ENCODE peak calls at places on chromosomes 11 and 22, in five cellular contexts. One of them, this sample, is unnamed.

GRCh38 chr11:108394744-108395284 is 72.5 kb downstream of the C11orf65 start:
- DNase-seq in psoas muscle: no peak
- DNase-seq in neural progenitor cell: no peak
- DNase-seq in fibroblast of pulmonary artery: no peak
- DNase-seq in left ventricle myocardium inferior: no peak
- DNase-seq in this sample: no peak

GRCh38 chr22:45645150-45645525 is 26.5 kb upstream of the ATXN10 start:
- DNase-seq in fibroblast of pulmonary artery: no peak
- DNase-seq in neural progenitor cell: no peak
- DNase-seq in psoas muscle: no peak
- DNase-seq in left ventricle myocardium inferior: no peak
- DNase-seq in this sample: no peak

GRCh38 chr11:109309153-109309552 is 112.8 kb upstream of the C11orf87 start:
- DNase-seq in left ventricle myocardium inferior: no peak
- DNase-seq in fibroblast of pulmonary artery: peak
- DNase-seq in psoas muscle: no peak
- DNase-seq in neural progenitor cell: no peak
- DNase-seq in this sample: peak

GRCh38 chr11:18769802-18770456 is 21.7 kb downstream of the PTPN5 start:
- DNase-seq in neural progenitor cell: no peak
- DNase-seq in fibroblast of pulmonary artery: no peak
- DNase-seq in left ventricle myocardium inferior: no peak
- DNase-seq in psoas muscle: no peak
- DNase-seq in this sample: no peak

GRCh38 chr22:36942561-36942960 is 29.1 kb downstream of the CSF2RB start:
- DNase-seq in psoas muscle: no peak
- DNase-seq in neural progenitor cell: no peak
- DNase-seq in fibroblast of pulmonary artery: no peak
- DNase-seq in left ventricle myocardium inferior: no peak
- DNase-seq in this sample: no peak

GRCh38 chr11:115717215-115717584 is 213.0 kb upstream of the CADM1 start:
- DNase-seq in left ventricle myocardium inferior: no peak
- DNase-seq in neural progenitor cell: no peak
- DNase-seq in fibroblast of pulmonary artery: no peak
- DNase-seq in psoas muscle: no peak
- DNase-seq in this sample: no peak

GRCh38 chr11:95544095-95544795 is 245.3 kb downstream of the FAM76B start:
- DNase-seq in psoas muscle: no peak
- DNase-seq in left ventricle myocardium inferior: no peak
- DNase-seq in fibroblast of pulmonary artery: peak
- DNase-seq in neural progenitor cell: no peak
- DNase-seq in this sample: peak

GRCh38 chr22:24775769-24776492 is 1.4 kb upstream of the PIWIL3 start:
- DNase-seq in psoas muscle: no peak
- DNase-seq in neural progenitor cell: no peak
- DNase-seq in left ventricle myocardium inferior: no peak
- DNase-seq in fibroblast of pulmonary artery: peak
- DNase-seq in this sample: peak

GRCh38 chr11:64053699-64054098 is 18.0 kb downstream of the FLRT1 start:
- DNase-seq in psoas muscle: no peak
- DNase-seq in fibroblast of pulmonary artery: no peak
- DNase-seq in neural progenitor cell: peak
- DNase-seq in left ventricle myocardium inferior: no peak
- DNase-seq in this sample: no peak

GRCh38 chr22:19694696-19695095 is 19.6 kb upstream of the SEPTIN5 start:
- DNase-seq in neural progenitor cell: no peak
- DNase-seq in psoas muscle: no peak
- DNase-seq in left ventricle myocardium inferior: no peak
- DNase-seq in fibroblast of pulmonary artery: no peak
- DNase-seq in this sample: no peak

GRCh38 chr11:9757809-9758675 is 94.2 kb downstream of the SWAP70 start:
- DNase-seq in fibroblast of pulmonary artery: peak
- DNase-seq in neural progenitor cell: peak
- DNase-seq in left ventricle myocardium inferior: peak
- DNase-seq in psoas muscle: peak
- DNase-seq in this sample: peak

GRCh38 chr11:94504689-94505293 is 7.5 kb upstream of the C11orf97 start:
- DNase-seq in psoas muscle: no peak
- DNase-seq in fibroblast of pulmonary artery: peak
- DNase-seq in neural progenitor cell: peak
- DNase-seq in left ventricle myocardium inferior: no peak
- DNase-seq in this sample: peak

GRCh38 chr11:1694846-1695547 is 2.0 kb upstream of the KRTAP5-6 start:
- DNase-seq in fibroblast of pulmonary artery: no peak
- DNase-seq in left ventricle myocardium inferior: no peak
- DNase-seq in psoas muscle: no peak
- DNase-seq in neural progenitor cell: no peak
- DNase-seq in this sample: no peak

GRCh38 chr11:34249439-34250073 is 108.3 kb downstream of the ABTB2 start:
- DNase-seq in psoas muscle: no peak
- DNase-seq in neural progenitor cell: no peak
- DNase-seq in fibroblast of pulmonary artery: no peak
- DNase-seq in left ventricle myocardium inferior: no peak
- DNase-seq in this sample: no peak

GRCh38 chr22:35970601-35971417 is 57.8 kb downstream of the RBFOX2 start:
- DNase-seq in psoas muscle: no peak
- DNase-seq in fibroblast of pulmonary artery: no peak
- DNase-seq in neural progenitor cell: no peak
- DNase-seq in left ventricle myocardium inferior: no peak
- DNase-seq in this sample: no peak

GRCh38 chr22:22357024-22357868 is 112.7 kb downstream of the VPREB1 start:
- DNase-seq in neural progenitor cell: peak
- DNase-seq in fibroblast of pulmonary artery: peak
- DNase-seq in psoas muscle: peak
- DNase-seq in left ventricle myocardium inferior: peak
- DNase-seq in this sample: peak
- TF ChIP-seq CTCF in neural progenitor cell: peak
- TF ChIP-seq CTCF in fibroblast of pulmonary artery: peak
- TF ChIP-seq CTCF in psoas muscle: peak
- TF ChIP-seq CTCF in left ventricle myocardium inferior: peak
- TF ChIP-seq CTCF in this sample: peak

GRCh38 chr11:126263489-126263888 is 5.2 kb downstream of the SRPRA start:
- DNase-seq in fibroblast of pulmonary artery: no peak
- DNase-seq in psoas muscle: no peak
- DNase-seq in neural progenitor cell: no peak
- DNase-seq in left ventricle myocardium inferior: no peak
- DNase-seq in this sample: no peak

GRCh38 chr11:126257144-126257543 is 11.6 kb downstream of the SRPRA start:
- DNase-seq in fibroblast of pulmonary artery: no peak
- DNase-seq in neural progenitor cell: no peak
- DNase-seq in psoas muscle: no peak
- DNase-seq in left ventricle myocardium inferior: no peak
- DNase-seq in this sample: no peak

GRCh38 chr11:126257764-126258163 is 10.9 kb downstream of the SRPRA start:
- DNase-seq in fibroblast of pulmonary artery: peak
- DNase-seq in left ventricle myocardium inferior: no peak
- DNase-seq in neural progenitor cell: no peak
- DNase-seq in psoas muscle: no peak
- DNase-seq in this sample: peak

GRCh38 chr11:126265801-126266200 is 2.9 kb downstream of the SRPRA start:
- DNase-seq in fibroblast of pulmonary artery: peak
- DNase-seq in psoas muscle: no peak
- DNase-seq in neural progenitor cell: no peak
- DNase-seq in left ventricle myocardium inferior: no peak
- DNase-seq in this sample: no peak

DNA sequence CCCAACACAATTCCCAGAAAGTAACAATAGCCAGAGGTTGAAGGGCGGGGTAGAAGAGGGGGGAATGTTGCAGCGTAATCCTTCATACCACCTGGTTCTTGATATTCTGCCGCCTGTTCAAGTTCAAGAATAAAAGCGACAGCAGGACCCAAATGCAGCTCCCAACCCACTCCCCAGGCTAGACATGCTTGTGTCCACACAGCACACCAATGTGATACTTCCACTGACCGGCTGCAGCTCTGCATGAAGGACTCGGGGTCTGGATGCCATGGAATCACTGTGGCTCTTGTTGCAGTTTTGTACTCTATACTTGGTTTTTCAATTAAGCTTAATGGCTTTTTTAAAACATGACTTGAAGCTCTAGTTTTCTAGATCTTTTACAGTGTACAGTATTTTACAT is 6.5 kb downstream of the SRPRA start:
- DNase-seq in left ventricle myocardium inferior: no peak
- DNase-seq in neural progenitor cell: no peak
- DNase-seq in psoas muscle: no peak
- DNase-seq in fibroblast of pulmonary artery: no peak
- DNase-seq in this sample: no peak
- H3K4me3 ChIP-seq in left ventricle myocardium inferior: no peak
- H3K4me3 ChIP-seq in neural progenitor cell: no peak
- H3K4me3 ChIP-seq in psoas muscle: no peak
- H3K4me3 ChIP-seq in fibroblast of pulmonary artery: no peak
- H3K4me3 ChIP-seq in this sample: no peak

GRCh38 chr11:35715649-35716048 is 53.1 kb downstream of the TRIM44 start:
- DNase-seq in neural progenitor cell: no peak
- DNase-seq in left ventricle myocardium inferior: no peak
- DNase-seq in psoas muscle: no peak
- DNase-seq in fibroblast of pulmonary artery: no peak
- DNase-seq in this sample: no peak

GRCh38 chr11:35711173-35711910 is 48.8 kb downstream of the TRIM44 start:
- DNase-seq in fibroblast of pulmonary artery: no peak
- DNase-seq in neural progenitor cell: no peak
- DNase-seq in left ventricle myocardium inferior: no peak
- DNase-seq in psoas muscle: no peak
- DNase-seq in this sample: no peak

GRCh38 chr11:35714882-35715612 is 52.5 kb downstream of the TRIM44 start:
- DNase-seq in left ventricle myocardium inferior: no peak
- DNase-seq in psoas muscle: no peak
- DNase-seq in neural progenitor cell: no peak
- DNase-seq in fibroblast of pulmonary artery: peak
- DNase-seq in this sample: peak

GRCh38 chr11:35711924-35712323 is 49.3 kb downstream of the TRIM44 start:
- DNase-seq in neural progenitor cell: no peak
- DNase-seq in left ventricle myocardium inferior: no peak
- DNase-seq in psoas muscle: no peak
- DNase-seq in fibroblast of pulmonary artery: no peak
- DNase-seq in this sample: no peak

DNA sequence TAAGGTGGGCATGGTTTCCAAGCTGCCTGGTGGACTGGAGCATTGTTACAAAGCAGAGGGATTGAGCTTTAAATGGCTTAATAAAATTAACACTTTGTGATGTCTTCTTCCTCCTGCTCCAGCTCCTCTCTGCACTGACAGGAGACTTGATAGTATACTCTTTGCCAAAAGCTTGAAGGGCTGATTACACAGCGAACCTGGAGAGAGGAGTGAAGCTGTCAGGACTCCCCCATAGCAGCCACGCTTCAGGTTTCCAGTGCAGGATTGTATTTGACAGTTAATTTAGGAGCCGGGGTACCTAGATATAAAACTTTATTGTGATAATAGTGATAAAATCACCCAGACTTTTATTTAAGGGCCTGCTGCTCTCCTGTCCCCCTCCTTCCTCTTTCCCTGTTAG is 50.0 kb downstream of the TRIM44 start:
- DNase-seq in fibroblast of pulmonary artery: no peak
- DNase-seq in left ventricle myocardium inferior: no peak
- DNase-seq in psoas muscle: no peak
- DNase-seq in neural progenitor cell: no peak
- DNase-seq in this sample: no peak
- TF ChIP-seq CTCF in fibroblast of pulmonary artery: no peak
- TF ChIP-seq CTCF in left ventricle myocardium inferior: no peak
- TF ChIP-seq CTCF in psoas muscle: no peak
- TF ChIP-seq CTCF in neural progenitor cell: no peak
- TF ChIP-seq CTCF in this sample: no peak

GRCh38 chr22:40953446-40953845 is 2.3 kb downstream of the RBX1 start:
- DNase-seq in left ventricle myocardium inferior: no peak
- DNase-seq in fibroblast of pulmonary artery: no peak
- DNase-seq in neural progenitor cell: no peak
- DNase-seq in psoas muscle: no peak
- DNase-seq in this sample: no peak

GRCh38 chr22:40955516-40955915 is 4.3 kb downstream of the RBX1 start:
- DNase-seq in fibroblast of pulmonary artery: peak
- DNase-seq in neural progenitor cell: no peak
- DNase-seq in psoas muscle: no peak
- DNase-seq in left ventricle myocardium inferior: no peak
- DNase-seq in this sample: peak

GRCh38 chr22:40950888-40951794 is at the start of gene RBX1:
- DNase-seq in fibroblast of pulmonary artery: peak
- DNase-seq in neural progenitor cell: peak
- DNase-seq in left ventricle myocardium inferior: peak
- DNase-seq in psoas muscle: peak
- DNase-seq in this sample: peak

GRCh38 chr22:40954095-40954494 is 2.9 kb downstream of the RBX1 start:
- DNase-seq in left ventricle myocardium inferior: no peak
- DNase-seq in neural progenitor cell: no peak
- DNase-seq in psoas muscle: no peak
- DNase-seq in fibroblast of pulmonary artery: no peak
- DNase-seq in this sample: no peak

GRCh38 chr22:40951795-40952602 is 821 bp downstream of the RBX1 start:
- DNase-seq in fibroblast of pulmonary artery: peak
- DNase-seq in left ventricle myocardium inferior: no peak
- DNase-seq in psoas muscle: no peak
- DNase-seq in neural progenitor cell: no peak
- DNase-seq in this sample: no peak
- H3K4me3 ChIP-seq in fibroblast of pulmonary artery: peak
- H3K4me3 ChIP-seq in left ventricle myocardium inferior: peak
- H3K4me3 ChIP-seq in psoas muscle: peak
- H3K4me3 ChIP-seq in neural progenitor cell: peak
- H3K4me3 ChIP-seq in this sample: peak

GRCh38 chr22:49824185-49824925 is 3.3 kb downstream of the BRD1 start:
- DNase-seq in psoas muscle: no peak
- DNase-seq in fibroblast of pulmonary artery: no peak
- DNase-seq in left ventricle myocardium inferior: no peak
- DNase-seq in neural progenitor cell: no peak
- DNase-seq in this sample: no peak

GRCh38 chr22:49823289-49824045 is 4.2 kb downstream of the BRD1 start:
- DNase-seq in neural progenitor cell: no peak
- DNase-seq in psoas muscle: no peak
- DNase-seq in left ventricle myocardium inferior: no peak
- DNase-seq in fibroblast of pulmonary artery: no peak
- DNase-seq in this sample: no peak

GRCh38 chr22:49817359-49817758 is 10.3 kb downstream of the BRD1 start:
- DNase-seq in left ventricle myocardium inferior: no peak
- DNase-seq in fibroblast of pulmonary artery: no peak
- DNase-seq in neural progenitor cell: no peak
- DNase-seq in psoas muscle: no peak
- DNase-seq in this sample: no peak

GRCh38 chr22:49824936-49825335 is 2.7 kb downstream of the BRD1 start:
- DNase-seq in neural progenitor cell: no peak
- DNase-seq in psoas muscle: no peak
- DNase-seq in fibroblast of pulmonary artery: no peak
- DNase-seq in left ventricle myocardium inferior: no peak
- DNase-seq in this sample: no peak

GRCh38 chr22:49820984-49821383 is 6.7 kb downstream of the BRD1 start:
- DNase-seq in psoas muscle: no peak
- DNase-seq in left ventricle myocardium inferior: no peak
- DNase-seq in neural progenitor cell: no peak
- DNase-seq in fibroblast of pulmonary artery: no peak
- DNase-seq in this sample: peak
- TF ChIP-seq CTCF in psoas muscle: no peak
- TF ChIP-seq CTCF in left ventricle myocardium inferior: peak
- TF ChIP-seq CTCF in neural progenitor cell: no peak
- TF ChIP-seq CTCF in fibroblast of pulmonary artery: no peak
- TF ChIP-seq CTCF in this sample: peak

This sample was measured in fibroblast of the aortic adventitia.